ENCODE peak calls at places on chromosome 19, in eight cellular contexts. One of them, this sample, is unnamed.

GRCh38 chr19:19662866-19663291 is 597 bp downstream of the ATP13A1 start:
- DNase-seq in uterus: no peak
- DNase-seq in HepG2: peak
- DNase-seq in endodermal cell: no peak
- DNase-seq in neuronal stem cell: no peak
- DNase-seq in spleen: no peak
- DNase-seq in mesendoderm: peak
- DNase-seq in CD8-positive, alpha-beta T cell: no peak
- DNase-seq in this sample: no peak

GRCh38 chr19:33795370-33796163 is 1.1 kb upstream of the KCTD15 start:
- DNase-seq in uterus: peak
- DNase-seq in HepG2: peak
- DNase-seq in endodermal cell: peak
- DNase-seq in neuronal stem cell: peak
- DNase-seq in spleen: peak
- DNase-seq in mesendoderm: peak
- DNase-seq in CD8-positive, alpha-beta T cell: no peak
- DNase-seq in this sample: no peak

GRCh38 chr19:44846455-44847143 is 502 bp downstream of the NECTIN2 start:
- DNase-seq in uterus: peak
- DNase-seq in HepG2: no peak
- DNase-seq in endodermal cell: peak
- DNase-seq in neuronal stem cell: peak
- DNase-seq in spleen: peak
- DNase-seq in mesendoderm: peak
- DNase-seq in CD8-positive, alpha-beta T cell: no peak
- DNase-seq in this sample: no peak

GRCh38 chr19:36547001-36547732 is 19.1 kb upstream of the ZNF260 start:
- DNase-seq in uterus: no peak
- DNase-seq in HepG2: no peak
- DNase-seq in endodermal cell: no peak
- DNase-seq in neuronal stem cell: no peak
- DNase-seq in spleen: no peak
- DNase-seq in mesendoderm: peak
- DNase-seq in CD8-positive, alpha-beta T cell: no peak
- DNase-seq in this sample: no peak

GRCh38 chr19:58569191-58569942 is 3.8 kb downstream of the MZF1 start:
- DNase-seq in uterus: peak
- DNase-seq in HepG2: no peak
- DNase-seq in endodermal cell: no peak
- DNase-seq in neuronal stem cell: no peak
- DNase-seq in spleen: peak
- DNase-seq in mesendoderm: no peak
- DNase-seq in CD8-positive, alpha-beta T cell: no peak
- DNase-seq in this sample: no peak

GRCh38 chr19:39937094-39937493 is 2.7 kb upstream of the FCGBP start:
- DNase-seq in uterus: no peak
- DNase-seq in HepG2: no peak
- DNase-seq in endodermal cell: no peak
- DNase-seq in neuronal stem cell: no peak
- DNase-seq in spleen: no peak
- DNase-seq in mesendoderm: no peak
- DNase-seq in CD8-positive, alpha-beta T cell: no peak
- DNase-seq in this sample: no peak

GRCh38 chr19:23381114-23381513 is 14.2 kb downstream of the ZNF91 start:
- DNase-seq in uterus: no peak
- DNase-seq in HepG2: no peak
- DNase-seq in endodermal cell: no peak
- DNase-seq in neuronal stem cell: no peak
- DNase-seq in spleen: no peak
- DNase-seq in mesendoderm: no peak
- DNase-seq in CD8-positive, alpha-beta T cell: no peak
- DNase-seq in this sample: no peak

GRCh38 chr19:3113100-3114017 is 19.2 kb downstream of the GNA11 start:
- DNase-seq in uterus: no peak
- DNase-seq in HepG2: no peak
- DNase-seq in endodermal cell: no peak
- DNase-seq in neuronal stem cell: no peak
- DNase-seq in spleen: no peak
- DNase-seq in mesendoderm: no peak
- DNase-seq in CD8-positive, alpha-beta T cell: no peak
- DNase-seq in this sample: no peak

GRCh38 chr19:45016388-45017314 is 15.4 kb downstream of the RELB start:
- DNase-seq in uterus: peak
- DNase-seq in HepG2: peak
- DNase-seq in endodermal cell: peak
- DNase-seq in neuronal stem cell: peak
- DNase-seq in spleen: peak
- DNase-seq in mesendoderm: peak
- DNase-seq in CD8-positive, alpha-beta T cell: peak
- DNase-seq in this sample: peak

GRCh38 chr19:4007836-4008539 is 452 bp downstream of the PIAS4 start:
- DNase-seq in uterus: peak
- DNase-seq in HepG2: peak
- DNase-seq in endodermal cell: peak
- DNase-seq in neuronal stem cell: peak
- DNase-seq in spleen: peak
- DNase-seq in mesendoderm: peak
- DNase-seq in CD8-positive, alpha-beta T cell: no peak
- DNase-seq in this sample: no peak

GRCh38 chr19:40756502-40757110 is 5.6 kb downstream of the SNRPA start:
- DNase-seq in uterus: no peak
- DNase-seq in HepG2: no peak
- DNase-seq in endodermal cell: no peak
- DNase-seq in neuronal stem cell: no peak
- DNase-seq in spleen: no peak
- DNase-seq in mesendoderm: no peak
- DNase-seq in CD8-positive, alpha-beta T cell: no peak
- DNase-seq in this sample: no peak

GRCh38 chr19:42271861-42272534 is 2.9 kb downstream of the CIC start:
- DNase-seq in uterus: peak
- DNase-seq in HepG2: no peak
- DNase-seq in endodermal cell: no peak
- DNase-seq in neuronal stem cell: no peak
- DNase-seq in spleen: peak
- DNase-seq in mesendoderm: no peak
- DNase-seq in CD8-positive, alpha-beta T cell: no peak
- DNase-seq in this sample: no peak

GRCh38 chr19:19459707-19460251 is 54.3 kb downstream of the GATAD2A start:
- DNase-seq in uterus: no peak
- DNase-seq in HepG2: no peak
- DNase-seq in endodermal cell: no peak
- DNase-seq in neuronal stem cell: no peak
- DNase-seq in spleen: peak
- DNase-seq in mesendoderm: no peak
- DNase-seq in CD8-positive, alpha-beta T cell: peak
- DNase-seq in this sample: no peak

DNA sequence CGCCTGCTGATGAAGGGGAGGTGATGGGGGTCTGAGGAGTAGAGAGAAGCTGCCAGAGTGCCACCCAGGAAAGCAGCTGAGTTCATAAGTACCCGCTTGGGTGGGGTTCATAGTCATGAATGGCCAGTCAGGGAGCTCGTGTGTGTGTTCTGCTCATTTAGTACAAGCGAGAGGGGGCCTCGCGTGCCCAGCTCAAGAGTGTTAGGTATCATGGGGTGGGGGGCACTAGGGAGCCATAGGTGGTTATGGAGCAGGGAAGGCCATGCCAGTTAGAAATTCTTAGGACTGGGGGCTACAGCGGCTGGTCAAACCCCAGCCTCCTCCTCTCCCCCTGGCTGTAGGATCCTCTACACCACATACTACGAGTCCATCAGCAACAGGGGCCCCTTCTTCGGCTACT is 46.8 kb downstream of the CD320 start:
- DNase-seq in uterus: no peak
- DNase-seq in HepG2: no peak
- DNase-seq in endodermal cell: no peak
- DNase-seq in neuronal stem cell: no peak
- DNase-seq in spleen: peak
- DNase-seq in mesendoderm: no peak
- DNase-seq in CD8-positive, alpha-beta T cell: no peak
- DNase-seq in this sample: no peak
- H3K27ac ChIP-seq in uterus: no peak
- H3K27ac ChIP-seq in HepG2: no peak
- H3K27ac ChIP-seq in endodermal cell: no peak
- H3K27ac ChIP-seq in neuronal stem cell: no peak
- H3K27ac ChIP-seq in spleen: no peak
- H3K27ac ChIP-seq in mesendoderm: no peak
- H3K27ac ChIP-seq in CD8-positive, alpha-beta T cell: no peak
- H3K27ac ChIP-seq in this sample: no peak

DNA sequence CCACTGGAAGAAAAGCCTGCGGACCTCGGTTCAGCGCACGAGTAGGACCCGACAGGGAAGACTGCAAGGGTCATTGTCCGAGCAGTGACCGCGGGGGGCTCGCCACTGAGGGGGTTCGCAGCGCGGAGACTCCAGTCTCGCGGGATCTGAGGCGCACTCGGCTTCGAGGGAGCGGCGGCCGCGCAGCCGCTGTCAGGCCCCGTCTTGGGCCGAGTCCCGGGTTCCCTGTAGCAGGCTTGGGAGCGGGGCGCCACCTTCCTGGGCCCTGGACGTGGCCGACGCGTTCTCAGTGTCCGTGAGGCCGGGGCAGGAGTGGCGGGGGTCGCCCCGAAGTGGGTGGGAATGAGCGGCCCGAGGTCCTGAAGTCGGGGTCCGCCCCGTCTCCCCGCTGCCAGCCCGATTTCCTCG is 474 bp upstream of the FAM174C start:
- DNase-seq in uterus: no peak
- DNase-seq in HepG2: no peak
- DNase-seq in endodermal cell: peak
- DNase-seq in neuronal stem cell: no peak
- DNase-seq in spleen: no peak
- DNase-seq in mesendoderm: no peak
- DNase-seq in CD8-positive, alpha-beta T cell: no peak
- DNase-seq in this sample: no peak
- H3K27ac ChIP-seq in uterus: peak
- H3K27ac ChIP-seq in HepG2: peak
- H3K27ac ChIP-seq in endodermal cell: peak
- H3K27ac ChIP-seq in neuronal stem cell: peak
- H3K27ac ChIP-seq in spleen: peak
- H3K27ac ChIP-seq in mesendoderm: peak
- H3K27ac ChIP-seq in CD8-positive, alpha-beta T cell: peak
- H3K27ac ChIP-seq in this sample: peak

GRCh38 chr19:29404951-29405727 is 120.7 kb upstream of the VSTM2B start:
- DNase-seq in uterus: peak
- DNase-seq in HepG2: no peak
- DNase-seq in endodermal cell: peak
- DNase-seq in neuronal stem cell: peak
- DNase-seq in spleen: no peak
- DNase-seq in mesendoderm: peak
- DNase-seq in CD8-positive, alpha-beta T cell: no peak
- DNase-seq in this sample: no peak
- H3K27ac ChIP-seq in uterus: peak
- H3K27ac ChIP-seq in HepG2: no peak
- H3K27ac ChIP-seq in endodermal cell: peak
- H3K27ac ChIP-seq in neuronal stem cell: peak
- H3K27ac ChIP-seq in spleen: no peak
- H3K27ac ChIP-seq in mesendoderm: no peak
- H3K27ac ChIP-seq in CD8-positive, alpha-beta T cell: no peak
- H3K27ac ChIP-seq in this sample: no peak

GRCh38 chr19:38867176-38867780 is 10.8 kb downstream of the RINL start:
- DNase-seq in uterus: no peak
- DNase-seq in HepG2: no peak
- DNase-seq in endodermal cell: no peak
- DNase-seq in neuronal stem cell: no peak
- DNase-seq in spleen: no peak
- DNase-seq in mesendoderm: no peak
- DNase-seq in CD8-positive, alpha-beta T cell: no peak
- DNase-seq in this sample: no peak

GRCh38 chr19:38869160-38869835 is 8.8 kb downstream of the RINL start:
- DNase-seq in uterus: no peak
- DNase-seq in HepG2: no peak
- DNase-seq in endodermal cell: no peak
- DNase-seq in neuronal stem cell: no peak
- DNase-seq in spleen: peak
- DNase-seq in mesendoderm: peak
- DNase-seq in CD8-positive, alpha-beta T cell: peak
- DNase-seq in this sample: no peak

GRCh38 chr19:38870612-38871011 is 7.5 kb downstream of the RINL start:
- DNase-seq in uterus: no peak
- DNase-seq in HepG2: no peak
- DNase-seq in endodermal cell: no peak
- DNase-seq in neuronal stem cell: no peak
- DNase-seq in spleen: peak
- DNase-seq in mesendoderm: no peak
- DNase-seq in CD8-positive, alpha-beta T cell: no peak
- DNase-seq in this sample: no peak

GRCh38 chr19:38868551-38868950 is 9.5 kb downstream of the RINL start:
- DNase-seq in uterus: no peak
- DNase-seq in HepG2: no peak
- DNase-seq in endodermal cell: no peak
- DNase-seq in neuronal stem cell: no peak
- DNase-seq in spleen: no peak
- DNase-seq in mesendoderm: peak
- DNase-seq in CD8-positive, alpha-beta T cell: no peak
- DNase-seq in this sample: no peak

DNA sequence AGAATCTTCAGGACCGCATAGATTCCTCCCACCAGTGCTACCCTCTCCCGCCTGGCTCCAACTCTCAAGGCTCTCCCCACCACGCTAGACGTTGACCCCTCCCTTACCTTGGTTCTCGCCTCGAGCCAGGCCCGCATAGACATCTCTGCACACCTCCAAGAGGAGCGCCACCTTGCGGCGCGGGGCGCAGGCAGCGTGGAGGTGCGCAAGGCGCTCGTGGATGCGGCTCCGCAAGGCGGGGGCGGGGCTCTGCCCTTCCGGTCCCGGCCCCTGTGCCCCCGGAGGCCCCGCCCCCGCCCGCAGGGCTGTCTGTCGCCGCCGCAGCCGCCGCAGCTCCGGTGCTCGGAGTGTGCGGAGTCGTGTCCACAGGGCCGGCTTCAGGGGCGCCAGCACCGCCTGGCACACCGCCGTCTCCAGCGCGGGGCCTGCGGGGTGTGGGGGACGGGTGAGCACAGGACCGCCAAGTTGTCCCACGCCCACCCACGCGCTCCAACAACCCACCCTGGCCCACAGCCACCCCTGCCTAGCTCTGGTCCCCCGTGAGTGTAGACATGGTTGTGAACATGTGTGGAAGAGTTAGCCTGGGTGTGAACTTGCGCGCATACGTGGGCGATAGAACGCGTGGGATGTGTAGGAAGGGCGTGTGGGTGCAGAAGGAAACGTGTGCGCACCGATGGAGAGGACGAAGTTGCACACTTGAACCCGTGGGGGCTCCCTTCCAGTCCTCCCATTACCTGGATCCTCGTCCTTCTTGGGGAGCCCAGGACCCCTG is 8.1 kb downstream of the RINL start:
- DNase-seq in uterus: peak
- DNase-seq in HepG2: no peak
- DNase-seq in endodermal cell: peak
- DNase-seq in neuronal stem cell: peak
- DNase-seq in spleen: peak
- DNase-seq in mesendoderm: peak
- DNase-seq in CD8-positive, alpha-beta T cell: peak
- DNase-seq in this sample: peak
- H3K27ac ChIP-seq in uterus: peak
- H3K27ac ChIP-seq in HepG2: no peak
- H3K27ac ChIP-seq in endodermal cell: no peak
- H3K27ac ChIP-seq in neuronal stem cell: no peak
- H3K27ac ChIP-seq in spleen: peak
- H3K27ac ChIP-seq in mesendoderm: no peak
- H3K27ac ChIP-seq in CD8-positive, alpha-beta T cell: peak
- H3K27ac ChIP-seq in this sample: peak

This sample was measured in caudate nucleus.